ENCODE peak calls at places on chromosome 5, in four cellular contexts. K is left lung, D is prostate gland, C is H1. Y is an unnamed sample. For H3K9me3, the result is how much of the 10 kb centered on the place peaks cover.

GRCh38 chr5:158378931-158379330 is 520.0 kb upstream of the CLINT1 start:
- DNase-seq in C (no peak), D (no peak), K (no peak), Y (no peak)

GRCh38 chr5:89613222-89613956 is 730.4 kb upstream of the MEF2C start:
- DNase-seq in K (no peak), D (no peak), C (no peak), Y (no peak)

GRCh38 chr5:177346820-177347219 is 4.6 kb downstream of the LMAN2 start:
- DNase-seq in C (no peak), K (no peak), D (no peak), Y (no peak)

GRCh38 chr5:159174511-159175168 is 34.7 kb downstream of the RNF145 start:
- DNase-seq in C (no peak), K (no peak), D (no peak), Y (no peak)

GRCh38 chr5:132081458-132081857 is 7.9 kb downstream of the CSF2 start:
- DNase-seq in C (no peak), K (no peak), D (no peak), Y (no peak)

GRCh38 chr5:151037561-151038291 is 17.3 kb downstream of the GPX3 start:
- DNase-seq in K (no peak), C (no peak), D (no peak), Y (no peak)

GRCh38 chr5:108543486-108543885 is 161.6 kb upstream of the FBXL17 start:
- DNase-seq in D (no peak), K (no peak), C (no peak), Y (no peak)

GRCh38 chr5:41683181-41683580 is 172.8 kb upstream of the PLCXD3 start:
- DNase-seq in C (no peak), D (no peak), K (peak), Y (no peak)

GRCh38 chr5:74257645-74258328 is 382.7 kb downstream of the ENC1 start:
- DNase-seq in C (no peak), D (peak), K (no peak), Y (no peak)

GRCh38 chr5:139251281-139251687 is 42.3 kb upstream of the MATR3 start:
- DNase-seq in K (no peak), C (no peak), D (no peak), Y (no peak)

GRCh38 chr5:88829053-88829452 is 53.9 kb downstream of the MEF2C start:
- DNase-seq in D (no peak), K (no peak), C (no peak), Y (no peak)

GRCh38 chr5:145903862-145904261 is 31.0 kb upstream of the GRXCR2 start:
- DNase-seq in K (no peak), D (no peak), C (no peak), Y (no peak)

GRCh38 chr5:125798311-125798710 is 624.9 kb upstream of the GRAMD2B start:
- DNase-seq in D (no peak), K (no peak), C (no peak), Y (no peak)

GRCh38 chr5:118968925-118969375 is 19.4 kb downstream of the DTWD2 start:
- DNase-seq in K (no peak), C (no peak), D (no peak), Y (no peak)

GRCh38 chr5:142749321-142749720 is 20.9 kb upstream of the ARHGAP26 start:
- DNase-seq in K (no peak), C (no peak), D (no peak), Y (no peak)

GRCh38 chr5:59682542-59682941 is 211.0 kb downstream of the PDE4D start:
- DNase-seq in D (no peak), K (no peak), C (no peak), Y (no peak)

GRCh38 chr5:124162782-124163532 is 583.5 kb downstream of the ZNF608 start:
- DNase-seq in D (no peak), C (no peak), K (no peak), Y (no peak)

GRCh38 chr5:170302729-170303501 is 5.3 kb upstream of the LCP2 start:
- DNase-seq in C (no peak), K (peak), D (no peak), Y (peak)

GRCh38 chr5:78341445-78341844 is 19.0 kb upstream of the SCAMP1 start:
- DNase-seq in D (no peak), C (no peak), K (no peak), Y (no peak)

GRCh38 chr5:137217599-137218200 is 281.4 kb downstream of the SPOCK1 start:
- DNase-seq in K (no peak), D (no peak), C (no peak), Y (no peak)

GRCh38 chr5:54836959-54837534 is 148.3 kb downstream of the ESM1 start:
- DNase-seq in C (no peak), D (no peak), K (no peak), Y (no peak)

GRCh38 chr5:143198332-143198731 is 205.2 kb downstream of the NR3C1 start:
- DNase-seq in D (no peak), K (no peak), C (no peak), Y (no peak)

GRCh38 chr5:42640835-42641234 is 115.8 kb upstream of the CCDC152 start:
- DNase-seq in D (no peak), C (no peak), K (no peak), Y (no peak)

GRCh38 chr5:37717613-37718431 is 122.0 kb downstream of the GDNF start:
- DNase-seq in K (peak), C (no peak), D (peak), Y (no peak)

GRCh38 chr5:154466147-154466546 is 11.9 kb downstream of the HAND1 start:
- DNase-seq in C (no peak), K (no peak), D (no peak), Y (no peak)

GRCh38 chr5:54793612-54794436 is 191.6 kb downstream of the ESM1 start:
- DNase-seq in D (no peak), K (no peak), C (no peak), Y (no peak)

GRCh38 chr5:98713027-98713426 is 60.4 kb upstream of the RGMB start:
- DNase-seq in C (no peak), K (no peak), D (no peak), Y (no peak)

GRCh38 chr5:43482490-43483064 is 1.1 kb downstream of the TMEM267 start:
- DNase-seq in D (no peak), C (no peak), K (no peak), Y (no peak)

GRCh38 chr5:178982941-178983340 is 12.2 kb downstream of the GRM6 start:
- DNase-seq in C (no peak), D (no peak), K (peak), Y (no peak)
- H3K9me3 ChIP-seq in C (half or more), D (under half), K (half or more), Y (under half)

DNA sequence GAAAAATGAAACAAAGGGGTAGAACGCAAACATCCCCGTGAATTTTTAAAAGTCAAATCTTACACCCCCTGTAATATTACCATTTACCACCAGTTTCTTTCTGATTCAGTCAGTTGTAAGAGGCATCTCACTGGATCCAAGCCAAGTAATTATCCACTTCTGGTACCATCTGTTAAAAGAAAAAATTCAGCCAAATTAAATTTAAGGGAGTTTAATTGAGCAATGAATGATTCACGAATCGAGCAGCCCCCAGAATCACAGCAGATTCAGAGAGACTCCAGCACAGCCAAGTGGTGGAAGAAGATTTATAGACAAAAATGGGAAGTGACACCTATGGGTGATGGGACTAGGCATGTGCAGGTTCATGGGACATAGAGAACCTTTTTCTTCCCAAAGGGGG is 29.9 kb upstream of the MTMR12 start:
- DNase-seq in C (no peak), D (no peak), K (no peak), Y (no peak)
- H3K9me3 ChIP-seq in C (half or more), D (under half), K (under half), Y (under half)

GRCh38 chr5:9865574-9865973 is 235.4 kb upstream of the TAS2R1 start:
- DNase-seq in C (no peak), K (no peak), D (no peak), Y (no peak)
- H3K9me3 ChIP-seq in C (under half), K (under half), D (under half), Y (under half)

DNA sequence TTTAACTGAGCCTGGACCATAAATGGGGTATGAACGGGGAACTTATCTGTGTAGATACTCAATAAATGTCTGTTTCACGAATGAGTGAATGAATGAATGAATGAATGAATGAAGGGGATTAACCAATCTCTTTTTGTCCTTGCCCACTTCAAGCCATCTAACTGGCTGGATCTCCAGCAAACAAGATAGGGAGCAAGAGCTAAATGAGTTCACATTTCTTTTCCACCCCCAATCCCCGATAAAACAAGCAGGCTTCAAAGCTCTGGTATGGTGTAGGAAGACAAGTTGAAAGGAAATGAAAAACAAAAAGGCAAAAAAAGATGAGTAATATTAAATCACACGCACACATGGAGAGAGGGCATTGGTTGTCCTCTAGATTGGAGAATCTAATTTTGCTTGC is 84.0 kb downstream of the CMYA5 start:
- DNase-seq in D (no peak), C (no peak), K (no peak), Y (no peak)
- H3K9me3 ChIP-seq in D (under half), C (under half), K (under half), Y (under half)

Y was measured in CD4-positive, alpha-beta T cell.